ENCODE peak calls at places on chromosomes 5 and 9, in six cellular contexts. K, V, P, I, T and U are unnamed samples.
A peak's percentile ranks its signal among the peaks of the same experiment; 100 is the strongest.

GRCh38 chr9:121612511-121612998 is 38.9 kb upstream of the DAB2IP start:
- DNase-seq in K (peak; percentile 55), V (no peak), P (no peak), I (no peak), T (no peak), U (no peak)

GRCh38 chr9:98259791-98260190 is 4.3 kb upstream of the TBC1D2 start:
- DNase-seq in K (no peak), V (no peak), P (no peak), I (no peak), T (no peak), U (no peak)

GRCh38 chr9:81083062-81083461 is 606.3 kb downstream of the TLE1 start:
- DNase-seq in K (peak; percentile 45), V (no peak), P (no peak), I (no peak), T (no peak), U (no peak)

GRCh38 chr5:36875051-36875788 is 1.3 kb upstream of the NIPBL start:
- DNase-seq in K (peak; percentile 44), V (peak; percentile 29), P (peak; percentile 72), I (peak; percentile 27), T (peak; percentile 40), U (peak; percentile 72)

GRCh38 chr5:20610650-20611049 is 622.6 kb upstream of the CDH18 start:
- DNase-seq in K (no peak), V (no peak), P (no peak), I (no peak), T (no peak), U (no peak)

GRCh38 chr9:90128587-90129190 is 513.9 kb downstream of the DIRAS2 start:
- DNase-seq in K (no peak), V (no peak), P (no peak), I (no peak), T (no peak), U (no peak)

GRCh38 chr9:113545068-113545467 is 81.5 kb downstream of the RGS3 start:
- DNase-seq in K (no peak), V (no peak), P (no peak), I (no peak), T (no peak), U (no peak)

GRCh38 chr5:26329562-26330189 is 708.7 kb downstream of the CDH9 start:
- DNase-seq in K (no peak), V (no peak), P (no peak), I (no peak), T (no peak), U (no peak)

GRCh38 chr9:112341741-112342140 is 8.3 kb upstream of the PTBP3 start:
- DNase-seq in K (no peak), V (peak; percentile 33), P (no peak), I (no peak), T (no peak), U (no peak)

GRCh38 chr9:114061292-114061691 is 16.8 kb downstream of the AMBP start:
- DNase-seq in K (no peak), V (no peak), P (no peak), I (no peak), T (no peak), U (no peak)

GRCh38 chr9:108550111-108550510 is 305.7 kb downstream of the ACTL7B start:
- DNase-seq in K (no peak), V (peak; percentile 70), P (no peak), I (no peak), T (no peak), U (no peak)

GRCh38 chr9:84170521-84171141 is 169.9 kb downstream of the SLC28A3 start:
- DNase-seq in K (peak; percentile 50), V (peak; percentile 98), P (peak; percentile 93), I (no peak), T (no peak), U (no peak)

GRCh38 chr9:134772331-134772730 is 108.3 kb upstream of the FCN2 start:
- DNase-seq in K (no peak), V (no peak), P (no peak), I (no peak), T (no peak), U (no peak)

GRCh38 chr5:96517294-96517693 is 84.2 kb upstream of the PCSK1 start:
- DNase-seq in K (no peak), V (no peak), P (no peak), I (no peak), T (no peak), U (no peak)

GRCh38 chr9:129125478-129125877 is 14.3 kb downstream of the PTPA start:
- DNase-seq in K (no peak), V (peak; percentile 81), P (no peak), I (no peak), T (no peak), U (no peak)

GRCh38 chr9:135463140-135463539 is 16.4 kb upstream of the PPP1R26 start:
- DNase-seq in K (no peak), V (peak; percentile 40), P (no peak), I (no peak), T (no peak), U (no peak)

GRCh38 chr5:34548086-34548403 is 108.1 kb upstream of the RAI14 start:
- DNase-seq in K (peak; percentile 54), V (no peak), P (no peak), I (no peak), T (no peak), U (no peak)

GRCh38 chr9:4774209-4774608 is 18.5 kb upstream of the RCL1 start:
- DNase-seq in K (no peak), V (no peak), P (no peak), I (no peak), T (no peak), U (no peak)

GRCh38 chr5:151092750-151093149 is 11.9 kb upstream of the TNIP1 start:
- DNase-seq in K (no peak), V (peak; percentile 90), P (no peak), I (no peak), T (no peak), U (no peak)

GRCh38 chr5:155969510-155969909 is 357.5 kb upstream of the SGCD start:
- DNase-seq in K (no peak), V (no peak), P (no peak), I (no peak), T (no peak), U (no peak)

GRCh38 chr5:148482697-148483462 is 99.1 kb downstream of the FBXO38 start:
- DNase-seq in K (peak; percentile 89), V (peak; percentile 9), P (no peak), I (peak; percentile 30), T (peak; percentile 54), U (peak; percentile 71)

GRCh38 chr5:176929654-176930053 is 30.5 kb upstream of the HK3 start:
- DNase-seq in K (no peak), V (no peak), P (no peak), I (no peak), T (no peak), U (no peak)

GRCh38 chr9:18499987-18500386 is 26.0 kb downstream of the ADAMTSL1 start:
- DNase-seq in K (no peak), V (no peak), P (no peak), I (no peak), T (no peak), U (no peak)

GRCh38 chr9:135883410-135884089 is 23.8 kb downstream of the CAMSAP1 start:
- DNase-seq in K (no peak), V (no peak), P (no peak), I (no peak), T (peak; percentile 22), U (peak; percentile 12)

GRCh38 chr9:114988962-114989599 is 58.7 kb upstream of the TNFSF8 start:
- DNase-seq in K (no peak), V (peak; percentile 34), P (no peak), I (no peak), T (peak; percentile 28), U (peak; percentile 68)

GRCh38 chr9:35658894-35659220 is 765 bp downstream of the CCDC107 start:
- DNase-seq in K (no peak), V (peak; percentile 66), P (no peak), I (no peak), T (no peak), U (no peak)

GRCh38 chr5:37840036-37840909 is at the start of gene GDNF:
- DNase-seq in K (peak; percentile 65), V (peak; percentile 56), P (no peak), I (no peak), T (peak; percentile 34), U (no peak)

GRCh38 chr9:130366888-130367550 is 77.7 kb upstream of the ASS1 start:
- DNase-seq in K (no peak), V (no peak), P (no peak), I (no peak), T (no peak), U (no peak)

GRCh38 chr9:130370226-130370625 is 74.5 kb upstream of the ASS1 start:
- DNase-seq in K (no peak), V (no peak), P (no peak), I (no peak), T (no peak), U (no peak)

GRCh38 chr9:130366072-130366471 is 78.7 kb upstream of the ASS1 start:
- DNase-seq in K (no peak), V (no peak), P (no peak), I (no peak), T (no peak), U (no peak)

GRCh38 chr9:130371196-130371966 is 73.4 kb upstream of the ASS1 start:
- DNase-seq in K (no peak), V (no peak), P (no peak), I (no peak), T (no peak), U (no peak)

DNA sequence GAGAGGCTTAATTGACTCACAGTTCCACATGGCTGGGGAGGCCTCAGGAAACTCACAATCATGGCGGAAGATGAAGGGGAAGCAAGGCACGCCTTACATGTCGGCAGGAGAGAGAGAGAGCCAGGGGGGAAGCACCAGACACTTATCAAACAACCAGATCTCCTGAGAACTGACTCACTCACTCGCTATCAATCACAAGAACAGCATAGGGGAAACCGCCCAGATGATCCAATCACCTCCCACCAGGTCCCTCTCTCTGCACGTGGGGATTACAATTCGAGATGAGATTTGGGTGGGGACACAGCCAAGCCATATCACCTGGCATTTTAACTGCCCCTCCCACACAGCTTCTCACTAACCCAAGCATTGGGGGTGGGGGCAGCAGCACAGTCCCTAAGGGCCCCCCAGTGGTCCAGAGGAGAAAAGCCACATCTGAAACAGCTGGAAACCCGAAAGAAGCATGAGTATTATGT is 76.1 kb upstream of the ASS1 start:
- DNase-seq in K (no peak), V (no peak), P (no peak), I (no peak), T (no peak), U (peak; percentile 55)
- TF ChIP-seq CTCF in K (peak; percentile 34), V (no peak), P (peak; percentile 32), I (no peak), T (no peak), U (peak; percentile 18)

GRCh38 chr5:103973669-103974068 is 411.1 kb upstream of the NUDT12 start:
- DNase-seq in K (no peak), V (no peak), P (no peak), I (no peak), T (no peak), U (no peak)
- TF ChIP-seq CTCF in K (peak; percentile 44), V (peak; percentile 16), P (peak; percentile 29), I (no peak), T (no peak), U (no peak)

GRCh38 chr9:75083188-75083976 is 4.6 kb downstream of the NMRK1 start:
- DNase-seq in K (peak; percentile 74), V (no peak), P (no peak), I (no peak), T (no peak), U (peak; percentile 65)
- TF ChIP-seq CTCF in K (no peak), V (no peak), P (no peak), I (no peak), T (no peak), U (no peak)

GRCh38 chr9:12643686-12644085 is 49.5 kb upstream of the TYRP1 start:
- DNase-seq in K (no peak), V (no peak), P (no peak), I (no peak), T (no peak), U (no peak)

GRCh38 chr9:12640866-12641636 is 52.1 kb upstream of the TYRP1 start:
- DNase-seq in K (no peak), V (no peak), P (no peak), I (no peak), T (no peak), U (no peak)

GRCh38 chr9:12640021-12640587 is 53.1 kb upstream of the TYRP1 start:
- DNase-seq in K (no peak), V (peak; percentile 2), P (no peak), I (no peak), T (no peak), U (no peak)
- TF ChIP-seq CTCF in K (peak; percentile 75), V (peak; percentile 17), P (peak; percentile 83), I (no peak), T (no peak), U (no peak)